ENCODE peak calls at places on chromosomes 5 and 9, in six cellular contexts. K, F, P, W, G and H are unnamed samples.

GRCh38 chr5:168364738-168365550 is 73.5 kb downstream of the WWC1 start:
- DNase-seq in K (peak; percentile 43), F (peak; percentile 65), P (no peak), W (no peak), G (peak; percentile 63), H (peak; percentile 89)

GRCh38 chr9:117747571-117747970 is 43.4 kb downstream of the TLR4 start:
- DNase-seq in K (no peak), F (no peak), P (no peak), W (no peak), G (no peak), H (no peak)

GRCh38 chr9:123225374-123225813 is 43.0 kb downstream of the STRBP start:
- DNase-seq in K (peak; percentile 70), F (peak; percentile 62), P (peak; percentile 36), W (no peak), G (peak; percentile 64), H (peak; percentile 46)

GRCh38 chr5:110477923-110478322 is 248.5 kb downstream of the TMEM232 start:
- DNase-seq in K (no peak), F (peak; percentile 58), P (no peak), W (no peak), G (peak; percentile 34), H (no peak)

GRCh38 chr5:76106149-76106548 is 23.0 kb downstream of the SV2C start:
- DNase-seq in K (no peak), F (no peak), P (no peak), W (no peak), G (no peak), H (no peak)

GRCh38 chr9:125732562-125732961 is 14.6 kb upstream of the PBX3 start:
- DNase-seq in K (peak; percentile 57), F (no peak), P (no peak), W (no peak), G (no peak), H (no peak)

GRCh38 chr5:135255461-135256178 is 143.4 kb downstream of the MACROH2A1 start:
- DNase-seq in K (no peak), F (no peak), P (no peak), W (no peak), G (no peak), H (no peak)

GRCh38 chr9:37001461-37001860 is 32.6 kb downstream of the PAX5 start:
- DNase-seq in K (peak; percentile 24), F (peak; percentile 16), P (no peak), W (no peak), G (no peak), H (no peak)

GRCh38 chr5:133035224-133035623 is 8.9 kb upstream of the ZCCHC10 start:
- DNase-seq in K (no peak), F (no peak), P (no peak), W (no peak), G (no peak), H (no peak)

GRCh38 chr9:36760667-36761066 is 188.0 kb downstream of the MELK start:
- DNase-seq in K (no peak), F (no peak), P (no peak), W (no peak), G (no peak), H (no peak)

GRCh38 chr9:132769895-132770774 is 99.9 kb downstream of the GTF3C4 start:
- DNase-seq in K (peak; percentile 78), F (peak; percentile 55), P (no peak), W (no peak), G (peak; percentile 75), H (peak; percentile 17)

GRCh38 chr5:140548791-140549190 is 1.3 kb downstream of the EIF4EBP3 start:
- DNase-seq in K (no peak), F (no peak), P (no peak), W (no peak), G (no peak), H (no peak)

GRCh38 chr9:135765416-135765815 is 63.4 kb downstream of the KCNT1 start:
- DNase-seq in K (no peak), F (no peak), P (no peak), W (no peak), G (no peak), H (no peak)

GRCh38 chr5:160641405-160641804 is 210.6 kb downstream of the ATP10B start:
- DNase-seq in K (no peak), F (no peak), P (no peak), W (no peak), G (no peak), H (no peak)

GRCh38 chr9:131273791-131274673 is 2.3 kb downstream of the FAM78A start:
- DNase-seq in K (no peak), F (no peak), P (peak; percentile 79), W (no peak), G (no peak), H (no peak)

GRCh38 chr5:59055745-59056448 is 473.0 kb downstream of the RAB3C start:
- DNase-seq in K (no peak), F (no peak), P (no peak), W (no peak), G (no peak), H (peak; percentile 26)

GRCh38 chr5:64771736-64772135 is 3.0 kb downstream of the CWC27 start:
- DNase-seq in K (no peak), F (no peak), P (no peak), W (no peak), G (no peak), H (no peak)

GRCh38 chr5:134371834-134372340 is 518 bp downstream of the UBE2B start:
- DNase-seq in K (peak; percentile 88), F (peak; percentile 32), P (peak; percentile 60), W (no peak), G (peak; percentile 56), H (peak; percentile 81)

GRCh38 chr9:133111461-133112360 is 9.3 kb downstream of the RALGDS start:
- DNase-seq in K (no peak), F (no peak), P (no peak), W (no peak), G (no peak), H (no peak)

GRCh38 chr5:90153031-90153430 is 256.5 kb downstream of the CETN3 start:
- DNase-seq in K (no peak), F (no peak), P (no peak), W (no peak), G (peak; percentile 59), H (no peak)

GRCh38 chr5:165775094-165775493 is 2269.7 kb downstream of the MAT2B start:
- DNase-seq in K (peak; percentile 11), F (no peak), P (no peak), W (no peak), G (no peak), H (no peak)

GRCh38 chr5:43274435-43275114 is 38.6 kb downstream of the HMGCS1 start:
- DNase-seq in K (peak; percentile 34), F (no peak), P (peak; percentile 74), W (no peak), G (no peak), H (no peak)

GRCh38 chr5:32531885-32532520 is 53.4 kb upstream of the SUB1 start:
- DNase-seq in K (no peak), F (peak; percentile 58), P (no peak), W (no peak), G (no peak), H (peak; percentile 58)

GRCh38 chr5:134177197-134178171 is 734 bp upstream of the SKP1 start:
- DNase-seq in K (peak; percentile 88), F (peak; percentile 69), P (peak; percentile 79), W (peak; percentile 48), G (peak; percentile 85), H (peak; percentile 43)

GRCh38 chr9:33109850-33110595 is 33.5 kb upstream of the SMU1 start:
- DNase-seq in K (no peak), F (no peak), P (no peak), W (no peak), G (no peak), H (no peak)

GRCh38 chr5:72885824-72886223 is 69.4 kb downstream of the TNPO1 start:
- DNase-seq in K (no peak), F (no peak), P (no peak), W (no peak), G (no peak), H (no peak)
- H3K4me3 ChIP-seq in K (no peak overlapping the region), F (no peak overlapping the region), P (no peak overlapping the region), W (no peak overlapping the region), G (no peak overlapping the region), H (no peak overlapping the region)

GRCh38 chr5:10124287-10124686 is 125.4 kb downstream of the ATPSCKMT start:
- DNase-seq in K (no peak), F (peak; percentile 50), P (no peak), W (no peak), G (no peak), H (no peak)

GRCh38 chr5:10120934-10121333 is 128.8 kb downstream of the ATPSCKMT start:
- DNase-seq in K (no peak), F (no peak), P (no peak), W (no peak), G (no peak), H (no peak)

GRCh38 chr5:10126900-10127299 is 122.8 kb downstream of the ATPSCKMT start:
- DNase-seq in K (no peak), F (no peak), P (no peak), W (no peak), G (no peak), H (no peak)

GRCh38 chr5:10118150-10118549 is 131.5 kb downstream of the ATPSCKMT start:
- DNase-seq in K (no peak), F (peak; percentile 13), P (no peak), W (no peak), G (no peak), H (no peak)

DNA sequence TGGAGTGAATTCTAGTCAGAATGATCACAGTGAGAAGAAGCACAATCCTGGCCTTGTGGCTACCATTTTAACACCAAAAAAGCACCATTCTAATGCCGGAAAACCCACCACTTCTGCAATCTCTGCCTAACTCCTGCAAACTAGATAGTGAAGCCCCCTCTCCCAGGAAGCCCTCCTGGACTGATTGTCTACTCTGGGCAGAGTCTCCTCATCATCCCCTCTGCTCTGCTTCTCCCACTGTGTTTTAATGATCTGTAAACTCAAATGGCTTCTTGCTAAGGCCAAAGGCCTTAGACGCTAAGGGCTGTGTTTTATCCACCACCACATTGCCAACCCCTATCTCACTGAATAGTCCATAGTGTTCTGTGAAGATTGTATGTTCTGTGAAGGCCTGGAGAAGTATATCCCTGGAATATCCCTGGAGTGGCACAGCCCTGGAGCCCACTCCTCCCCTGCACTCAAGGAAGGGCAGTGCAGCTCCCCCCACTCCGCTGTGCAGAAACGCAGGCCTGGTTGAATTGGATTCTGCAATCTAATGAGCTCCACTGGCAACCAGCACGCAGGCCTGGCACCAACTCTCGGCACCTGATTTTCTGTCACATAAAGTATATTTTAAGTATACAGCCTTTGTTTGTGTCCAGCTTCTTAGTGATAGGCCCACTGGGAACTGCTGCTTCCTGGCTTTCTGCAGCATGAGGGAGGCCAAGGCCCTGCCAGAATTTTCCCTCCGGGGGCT is 126.3 kb downstream of the ATPSCKMT start:
- DNase-seq in K (no peak), F (no peak), P (no peak), W (no peak), G (no peak), H (no peak)
- H3K4me3 ChIP-seq in K (no peak overlapping the region), F (no peak overlapping the region), P (no peak overlapping the region), W (no peak overlapping the region), G (no peak overlapping the region), H (no peak overlapping the region)

GRCh38 chr9:137606734-137607138 is 1.2 kb downstream of the ARRDC1 start:
- DNase-seq in K (no peak), F (no peak), P (no peak), W (no peak), G (no peak), H (no peak)
- H3K4me3 ChIP-seq in K (peak overlapping the region; percentile 63), F (peak overlapping the region; percentile 63), P (peak overlapping the region; percentile 74), W (peak overlapping the region; percentile 89), G (peak overlapping the region; percentile 72), H (peak overlapping the region; percentile 85)

DNA sequence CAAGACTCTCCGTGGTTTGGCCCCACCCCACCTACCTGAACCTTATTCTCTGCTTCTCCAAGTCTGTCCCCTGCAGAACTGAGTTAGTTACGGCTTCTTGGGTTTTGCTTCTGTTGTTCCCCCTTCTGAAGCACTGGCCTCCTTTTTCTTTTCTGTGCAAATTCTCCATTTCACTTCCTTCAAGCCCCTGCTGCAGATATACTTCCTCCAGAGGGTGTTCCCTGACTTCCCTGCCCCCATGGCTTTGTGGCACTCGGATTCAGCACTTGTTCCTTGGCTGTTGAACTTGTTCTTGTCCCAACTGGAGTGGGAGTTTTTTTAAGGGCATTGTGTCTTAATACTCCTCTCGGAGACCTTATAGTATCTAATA is 2.0 kb downstream of the ZBTB34 start:
- DNase-seq in K (no peak), F (no peak), P (no peak), W (no peak), G (no peak), H (no peak)
- H3K4me3 ChIP-seq in K (peak overlapping the region; percentile 97), F (peak overlapping the region; percentile 88), P (peak overlapping the region; percentile 75), W (peak overlapping the region; percentile 97), G (peak overlapping the region; percentile 89), H (no peak overlapping the region)